ENCODE peak calls at places on chromosomes 4 and X, in eight cellular contexts. W is tibial artery, P is fibroblast of the aortic adventitia, C is progenitor cell of endocrine pancreas, G is foreskin fibroblast, D is body of pancreas, X is islet precursor cell, K is mucosa of descending colon. H is an unnamed sample.

GRCh38 chr4:67204441-67204840 is 340.9 kb downstream of the CENPC start:
- DNase-seq in W (no peak), P (no peak), C (no peak), G (no peak), D (no peak), X (no peak), K (no peak), H (no peak)

GRCh38 chr4:64882311-64883086 is 473.2 kb upstream of the TECRL start:
- DNase-seq in W (no peak), P (no peak), C (no peak), G (no peak), D (no peak), X (no peak), K (no peak), H (no peak)

GRCh38 chr4:76738081-76738931 is 159.6 kb downstream of the SOWAHB start:
- DNase-seq in W (peak), P (peak), C (no peak), G (peak), D (no peak), X (no peak), K (no peak), H (no peak)

GRCh38 chr4:121221608-121222007 is 57.5 kb upstream of the TNIP3 start:
- DNase-seq in W (no peak), P (no peak), C (no peak), G (no peak), D (no peak), X (no peak), K (no peak), H (no peak)

GRCh38 chr4:60216752-60217151 is 983.4 kb upstream of the ADGRL3 start:
- DNase-seq in W (no peak), P (peak), C (no peak), G (peak), D (no peak), X (no peak), K (no peak), H (no peak)

GRCh38 chrX:1292581-1293310 is 24.1 kb downstream of the CSF2RA start:
- DNase-seq in W (no peak), P (no peak), C (no peak), G (no peak), D (no peak), X (peak), K (no peak), H (peak)

GRCh38 chr4:2671267-2671895 is 84.8 kb downstream of the TNIP2 start:
- DNase-seq in W (no peak), P (no peak), C (no peak), G (no peak), D (no peak), X (peak), K (no peak), H (peak)

GRCh38 chrX:152641996-152642395 is 4.3 kb downstream of the GABRQ start:
- DNase-seq in W (no peak), P (peak), C (no peak), G (peak), D (no peak), X (no peak), K (no peak), H (peak)

GRCh38 chrX:147217334-147217733 is 402.8 kb upstream of the CXorf51A start:
- DNase-seq in W (no peak), P (no peak), C (no peak), G (no peak), D (no peak), X (no peak), K (no peak), H (no peak)

GRCh38 chrX:141989802-141990201 is 86.1 kb downstream of the MAGEC1 start:
- DNase-seq in W (no peak), P (peak), C (no peak), G (peak), D (no peak), X (peak), K (no peak), H (no peak)